ENCODE peak calls at places on chromosomes 12 and 14, in seven cellular contexts. One of them, this sample, is unnamed.

GRCh38 chr12:130286041-130286440 is 51.6 kb upstream of the PIWIL1 start:
- DNase-seq in WTC11: no peak
- DNase-seq in breast epithelium: no peak
- DNase-seq in colonic mucosa: no peak
- DNase-seq in pancreas: no peak
- DNase-seq in endothelial cell: no peak
- DNase-seq in choroid plexus epithelial cell: no peak
- DNase-seq in this sample: peak

GRCh38 chr12:97568336-97569180 is 106.0 kb downstream of the RMST start:
- DNase-seq in WTC11: no peak
- DNase-seq in breast epithelium: peak
- DNase-seq in colonic mucosa: peak
- DNase-seq in pancreas: peak
- DNase-seq in endothelial cell: no peak
- DNase-seq in choroid plexus epithelial cell: no peak
- DNase-seq in this sample: no peak

GRCh38 chr14:47744155-47744554 is 68.8 kb upstream of the MDGA2 start:
- DNase-seq in WTC11: no peak
- DNase-seq in breast epithelium: no peak
- DNase-seq in colonic mucosa: no peak
- DNase-seq in pancreas: no peak
- DNase-seq in endothelial cell: no peak
- DNase-seq in choroid plexus epithelial cell: no peak
- DNase-seq in this sample: no peak

GRCh38 chr12:13101854-13102375 is 1.6 kb downstream of the GSG1 start:
- DNase-seq in WTC11: no peak
- DNase-seq in breast epithelium: peak
- DNase-seq in colonic mucosa: peak
- DNase-seq in pancreas: no peak
- DNase-seq in endothelial cell: no peak
- DNase-seq in choroid plexus epithelial cell: peak
- DNase-seq in this sample: no peak

GRCh38 chr14:98906123-98906995 is 365.6 kb downstream of the BCL11B start:
- DNase-seq in WTC11: no peak
- DNase-seq in breast epithelium: peak
- DNase-seq in colonic mucosa: peak
- DNase-seq in pancreas: no peak
- DNase-seq in endothelial cell: no peak
- DNase-seq in choroid plexus epithelial cell: no peak
- DNase-seq in this sample: no peak

GRCh38 chr12:24363177-24363754 is 413.8 kb upstream of the SOX5 start:
- DNase-seq in WTC11: no peak
- DNase-seq in breast epithelium: no peak
- DNase-seq in colonic mucosa: no peak
- DNase-seq in pancreas: no peak
- DNase-seq in endothelial cell: no peak
- DNase-seq in choroid plexus epithelial cell: no peak
- DNase-seq in this sample: no peak

GRCh38 chr12:92138144-92138543 is 7.5 kb downstream of the BTG1 start:
- DNase-seq in WTC11: no peak
- DNase-seq in breast epithelium: no peak
- DNase-seq in colonic mucosa: no peak
- DNase-seq in pancreas: no peak
- DNase-seq in endothelial cell: no peak
- DNase-seq in choroid plexus epithelial cell: no peak
- DNase-seq in this sample: no peak

GRCh38 chr14:102479777-102480176 is 29.8 kb downstream of the ANKRD9 start:
- DNase-seq in WTC11: no peak
- DNase-seq in breast epithelium: no peak
- DNase-seq in colonic mucosa: peak
- DNase-seq in pancreas: peak
- DNase-seq in endothelial cell: no peak
- DNase-seq in choroid plexus epithelial cell: no peak
- DNase-seq in this sample: no peak

GRCh38 chr12:76782440-76782996 is 18.6 kb downstream of the ZDHHC17 start:
- DNase-seq in WTC11: no peak
- DNase-seq in breast epithelium: no peak
- DNase-seq in colonic mucosa: no peak
- DNase-seq in pancreas: no peak
- DNase-seq in endothelial cell: no peak
- DNase-seq in choroid plexus epithelial cell: peak
- DNase-seq in this sample: no peak

GRCh38 chr12:123972448-123973401 is at the start of the genes CCDC92 and ZNF664:
- DNase-seq in WTC11: peak
- DNase-seq in breast epithelium: peak
- DNase-seq in colonic mucosa: peak
- DNase-seq in pancreas: peak
- DNase-seq in endothelial cell: peak
- DNase-seq in choroid plexus epithelial cell: peak
- DNase-seq in this sample: peak

GRCh38 chr12:102685172-102685571 is 204.8 kb upstream of the IGF1 start:
- DNase-seq in WTC11: no peak
- DNase-seq in breast epithelium: no peak
- DNase-seq in colonic mucosa: no peak
- DNase-seq in pancreas: no peak
- DNase-seq in endothelial cell: no peak
- DNase-seq in choroid plexus epithelial cell: no peak
- DNase-seq in this sample: no peak

GRCh38 chr12:79119796-79120195 is 255.2 kb downstream of the SYT1 start:
- DNase-seq in WTC11: peak
- DNase-seq in breast epithelium: no peak
- DNase-seq in colonic mucosa: no peak
- DNase-seq in pancreas: no peak
- DNase-seq in endothelial cell: no peak
- DNase-seq in choroid plexus epithelial cell: peak
- DNase-seq in this sample: no peak
- TF ChIP-seq CTCF in WTC11: no peak
- TF ChIP-seq CTCF in breast epithelium: no peak
- TF ChIP-seq CTCF in colonic mucosa: no peak
- TF ChIP-seq CTCF in pancreas: no peak
- TF ChIP-seq CTCF in endothelial cell: no peak
- TF ChIP-seq CTCF in choroid plexus epithelial cell: peak
- TF ChIP-seq CTCF in this sample: no peak

GRCh38 chr12:104180389-104180788 is 35.2 kb upstream of the TXNRD1 start:
- DNase-seq in WTC11: no peak
- DNase-seq in breast epithelium: peak
- DNase-seq in colonic mucosa: no peak
- DNase-seq in pancreas: no peak
- DNase-seq in endothelial cell: no peak
- DNase-seq in choroid plexus epithelial cell: peak
- DNase-seq in this sample: no peak

GRCh38 chr12:104181313-104181712 is 34.3 kb upstream of the TXNRD1 start:
- DNase-seq in WTC11: no peak
- DNase-seq in breast epithelium: no peak
- DNase-seq in colonic mucosa: no peak
- DNase-seq in pancreas: no peak
- DNase-seq in endothelial cell: no peak
- DNase-seq in choroid plexus epithelial cell: peak
- DNase-seq in this sample: no peak

GRCh38 chr12:104177336-104177662 is 38.3 kb upstream of the TXNRD1 start:
- DNase-seq in WTC11: no peak
- DNase-seq in breast epithelium: no peak
- DNase-seq in colonic mucosa: no peak
- DNase-seq in pancreas: no peak
- DNase-seq in endothelial cell: no peak
- DNase-seq in choroid plexus epithelial cell: no peak
- DNase-seq in this sample: no peak

GRCh38 chr12:104175726-104176247 is 37.8 kb upstream of the NFYB start:
- DNase-seq in WTC11: no peak
- DNase-seq in breast epithelium: peak
- DNase-seq in colonic mucosa: no peak
- DNase-seq in pancreas: no peak
- DNase-seq in endothelial cell: no peak
- DNase-seq in choroid plexus epithelial cell: no peak
- DNase-seq in this sample: no peak

DNA sequence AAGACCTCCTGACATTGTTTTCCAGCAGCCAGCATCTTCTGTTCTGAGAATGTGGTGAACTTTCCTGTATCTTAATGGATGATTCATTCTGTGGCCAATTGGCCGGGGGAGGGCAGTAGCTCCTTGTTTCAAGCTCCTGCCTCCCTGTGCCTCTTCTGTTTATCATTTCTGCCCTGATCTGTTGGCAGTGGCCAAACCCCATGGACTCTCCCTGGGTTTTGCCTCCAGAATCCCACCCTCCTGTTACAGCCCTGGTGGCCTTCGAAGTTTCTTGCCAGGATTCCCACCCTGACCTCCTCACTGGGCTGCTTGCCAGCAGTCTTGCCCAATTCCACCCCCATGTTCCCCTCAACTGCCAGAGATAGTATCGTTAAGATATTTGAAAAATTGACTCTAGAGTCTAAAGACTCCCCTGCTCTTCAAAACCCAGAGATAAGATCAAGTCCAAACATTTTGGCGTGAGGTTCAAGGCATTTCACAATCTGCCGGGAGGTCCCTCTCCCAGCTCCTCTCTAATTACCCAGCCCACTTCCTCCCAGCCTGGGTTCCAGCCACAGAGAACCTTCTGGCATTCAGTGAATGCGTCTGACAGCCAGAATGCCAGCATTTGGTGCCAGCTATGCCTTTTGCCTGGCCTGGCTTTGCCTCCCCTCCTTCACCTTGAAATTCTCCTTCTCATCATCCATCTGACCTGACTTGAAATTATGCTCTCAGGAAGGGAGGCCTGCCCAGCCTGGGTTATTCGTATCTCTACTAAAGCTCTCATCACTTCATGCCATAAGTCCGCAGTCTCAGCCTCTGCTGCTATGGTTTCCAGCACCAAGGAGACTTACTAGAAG is 37.7 kb upstream of the TXNRD1 start:
- DNase-seq in WTC11: no peak
- DNase-seq in breast epithelium: peak
- DNase-seq in colonic mucosa: peak
- DNase-seq in pancreas: peak
- DNase-seq in endothelial cell: no peak
- DNase-seq in choroid plexus epithelial cell: peak
- DNase-seq in this sample: no peak
- TF ChIP-seq CTCF in WTC11: no peak
- TF ChIP-seq CTCF in breast epithelium: peak
- TF ChIP-seq CTCF in colonic mucosa: no peak
- TF ChIP-seq CTCF in pancreas: no peak
- TF ChIP-seq CTCF in endothelial cell: no peak
- TF ChIP-seq CTCF in choroid plexus epithelial cell: peak
- TF ChIP-seq CTCF in this sample: no peak

GRCh38 chr12:116009805-116010204 is 267.7 kb downstream of the MED13L start:
- DNase-seq in WTC11: no peak
- DNase-seq in breast epithelium: no peak
- DNase-seq in colonic mucosa: no peak
- DNase-seq in pancreas: no peak
- DNase-seq in endothelial cell: no peak
- DNase-seq in choroid plexus epithelial cell: no peak
- DNase-seq in this sample: no peak

GRCh38 chr12:116011217-116011616 is 266.3 kb downstream of the MED13L start:
- DNase-seq in WTC11: no peak
- DNase-seq in breast epithelium: no peak
- DNase-seq in colonic mucosa: no peak
- DNase-seq in pancreas: no peak
- DNase-seq in endothelial cell: no peak
- DNase-seq in choroid plexus epithelial cell: no peak
- DNase-seq in this sample: no peak

GRCh38 chr12:116010467-116010866 is 267.0 kb downstream of the MED13L start:
- DNase-seq in WTC11: no peak
- DNase-seq in breast epithelium: no peak
- DNase-seq in colonic mucosa: no peak
- DNase-seq in pancreas: no peak
- DNase-seq in endothelial cell: no peak
- DNase-seq in choroid plexus epithelial cell: no peak
- DNase-seq in this sample: no peak

GRCh38 chr12:116015525-116015924 is 262.0 kb downstream of the MED13L start:
- DNase-seq in WTC11: no peak
- DNase-seq in breast epithelium: no peak
- DNase-seq in colonic mucosa: no peak
- DNase-seq in pancreas: no peak
- DNase-seq in endothelial cell: no peak
- DNase-seq in choroid plexus epithelial cell: peak
- DNase-seq in this sample: no peak

GRCh38 chr12:116012757-116013156 is 264.7 kb downstream of the MED13L start:
- DNase-seq in WTC11: no peak
- DNase-seq in breast epithelium: no peak
- DNase-seq in colonic mucosa: no peak
- DNase-seq in pancreas: no peak
- DNase-seq in endothelial cell: no peak
- DNase-seq in choroid plexus epithelial cell: no peak
- DNase-seq in this sample: no peak
- TF ChIP-seq CTCF in WTC11: no peak
- TF ChIP-seq CTCF in breast epithelium: no peak
- TF ChIP-seq CTCF in colonic mucosa: no peak
- TF ChIP-seq CTCF in pancreas: no peak
- TF ChIP-seq CTCF in endothelial cell: no peak
- TF ChIP-seq CTCF in choroid plexus epithelial cell: no peak
- TF ChIP-seq CTCF in this sample: no peak

GRCh38 chr12:109444263-109444662 is 32.8 kb downstream of the KCTD10 start:
- DNase-seq in WTC11: no peak
- DNase-seq in breast epithelium: no peak
- DNase-seq in colonic mucosa: no peak
- DNase-seq in pancreas: no peak
- DNase-seq in endothelial cell: no peak
- DNase-seq in choroid plexus epithelial cell: peak
- DNase-seq in this sample: no peak

GRCh38 chr12:109440851-109441490 is 36.1 kb downstream of the KCTD10 start:
- DNase-seq in WTC11: no peak
- DNase-seq in breast epithelium: peak
- DNase-seq in colonic mucosa: no peak
- DNase-seq in pancreas: no peak
- DNase-seq in endothelial cell: no peak
- DNase-seq in choroid plexus epithelial cell: no peak
- DNase-seq in this sample: no peak

GRCh38 chr12:109446869-109447268 is 30.2 kb downstream of the KCTD10 start:
- DNase-seq in WTC11: no peak
- DNase-seq in breast epithelium: no peak
- DNase-seq in colonic mucosa: peak
- DNase-seq in pancreas: no peak
- DNase-seq in endothelial cell: no peak
- DNase-seq in choroid plexus epithelial cell: no peak
- DNase-seq in this sample: no peak

GRCh38 chr12:109445224-109445623 is 31.9 kb downstream of the KCTD10 start:
- DNase-seq in WTC11: no peak
- DNase-seq in breast epithelium: no peak
- DNase-seq in colonic mucosa: no peak
- DNase-seq in pancreas: no peak
- DNase-seq in endothelial cell: no peak
- DNase-seq in choroid plexus epithelial cell: peak
- DNase-seq in this sample: no peak

DNA sequence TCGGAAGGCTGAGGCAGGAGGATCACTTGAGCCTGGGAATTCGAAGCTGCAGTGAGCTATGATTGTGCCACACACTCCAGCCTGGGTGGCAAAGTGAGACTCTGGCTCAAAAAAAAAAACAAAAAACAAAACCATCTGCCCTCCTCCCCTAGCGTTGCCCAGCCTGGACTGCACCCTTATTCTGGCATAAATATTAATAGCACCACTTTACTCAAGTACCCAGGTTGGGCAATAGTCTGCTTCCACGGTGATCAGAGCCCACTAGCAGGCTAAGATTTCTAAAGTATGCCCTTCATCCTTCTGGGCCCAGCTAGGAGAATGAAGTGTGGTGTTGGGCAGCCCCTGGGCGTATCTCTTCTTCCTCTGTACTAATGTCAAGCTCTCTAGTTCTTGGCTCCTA is 33.3 kb downstream of the KCTD10 start:
- DNase-seq in WTC11: no peak
- DNase-seq in breast epithelium: no peak
- DNase-seq in colonic mucosa: no peak
- DNase-seq in pancreas: no peak
- DNase-seq in endothelial cell: no peak
- DNase-seq in choroid plexus epithelial cell: no peak
- DNase-seq in this sample: no peak
- TF ChIP-seq CTCF in WTC11: no peak
- TF ChIP-seq CTCF in breast epithelium: no peak
- TF ChIP-seq CTCF in colonic mucosa: no peak
- TF ChIP-seq CTCF in pancreas: no peak
- TF ChIP-seq CTCF in endothelial cell: no peak
- TF ChIP-seq CTCF in choroid plexus epithelial cell: no peak
- TF ChIP-seq CTCF in this sample: no peak

GRCh38 chr12:28640519-28640918 is 450.3 kb downstream of the CCDC91 start:
- DNase-seq in WTC11: no peak
- DNase-seq in breast epithelium: no peak
- DNase-seq in colonic mucosa: no peak
- DNase-seq in pancreas: no peak
- DNase-seq in endothelial cell: no peak
- DNase-seq in choroid plexus epithelial cell: no peak
- DNase-seq in this sample: no peak
- TF ChIP-seq CTCF in WTC11: no peak
- TF ChIP-seq CTCF in breast epithelium: no peak
- TF ChIP-seq CTCF in colonic mucosa: no peak
- TF ChIP-seq CTCF in pancreas: no peak
- TF ChIP-seq CTCF in endothelial cell: no peak
- TF ChIP-seq CTCF in choroid plexus epithelial cell: no peak
- TF ChIP-seq CTCF in this sample: no peak

This sample was measured in neural crest cell.